ENCODE peak calls at places on chromosomes 6 and 20, in ten cellular contexts. One of them, this sample, is unnamed.

GRCh38 chr6:133340557-133340956 is 99.4 kb downstream of the EYA4 start:
- DNase-seq in fibroblast of lung: peak; percentile 72
- DNase-seq in ascending aorta: no peak
- DNase-seq in CD8-positive, alpha-beta T cell: no peak
- DNase-seq in hepatocyte: no peak
- DNase-seq in dorsolateral prefrontal cortex: no peak
- DNase-seq in transverse colon: no peak
- DNase-seq in heart left ventricle: no peak
- DNase-seq in K562: no peak
- DNase-seq in tibial nerve: no peak
- DNase-seq in this sample: peak; percentile 58

GRCh38 chr6:154345811-154346210 is 10.8 kb downstream of the IPCEF1 start:
- DNase-seq in fibroblast of lung: no peak
- DNase-seq in ascending aorta: no peak
- DNase-seq in CD8-positive, alpha-beta T cell: no peak
- DNase-seq in hepatocyte: no peak
- DNase-seq in dorsolateral prefrontal cortex: no peak
- DNase-seq in transverse colon: no peak
- DNase-seq in heart left ventricle: no peak
- DNase-seq in K562: no peak
- DNase-seq in tibial nerve: no peak
- DNase-seq in this sample: no peak

GRCh38 chr6:78538002-78538401 is 329.3 kb upstream of the IRAK1BP1 start:
- DNase-seq in fibroblast of lung: peak; percentile 55
- DNase-seq in ascending aorta: no peak
- DNase-seq in CD8-positive, alpha-beta T cell: no peak
- DNase-seq in hepatocyte: no peak
- DNase-seq in dorsolateral prefrontal cortex: no peak
- DNase-seq in transverse colon: no peak
- DNase-seq in heart left ventricle: no peak
- DNase-seq in K562: no peak
- DNase-seq in tibial nerve: no peak
- DNase-seq in this sample: peak; percentile 57

GRCh38 chr6:84103029-84103428 is 69.5 kb downstream of the MRAP2 start:
- DNase-seq in fibroblast of lung: peak; percentile 24
- DNase-seq in ascending aorta: no peak
- DNase-seq in CD8-positive, alpha-beta T cell: no peak
- DNase-seq in hepatocyte: no peak
- DNase-seq in dorsolateral prefrontal cortex: no peak
- DNase-seq in transverse colon: no peak
- DNase-seq in heart left ventricle: no peak
- DNase-seq in K562: no peak
- DNase-seq in tibial nerve: no peak
- DNase-seq in this sample: no peak

GRCh38 chr6:32244270-32244669 is 20.4 kb upstream of the NOTCH4 start:
- DNase-seq in fibroblast of lung: no peak
- DNase-seq in ascending aorta: no peak
- DNase-seq in CD8-positive, alpha-beta T cell: no peak
- DNase-seq in hepatocyte: no peak
- DNase-seq in dorsolateral prefrontal cortex: no peak
- DNase-seq in transverse colon: peak; percentile 19
- DNase-seq in heart left ventricle: no peak
- DNase-seq in K562: no peak
- DNase-seq in tibial nerve: peak; percentile 36
- DNase-seq in this sample: no peak

GRCh38 chr6:144319193-144319592 is 34.1 kb downstream of the UTRN start:
- DNase-seq in fibroblast of lung: no peak
- DNase-seq in ascending aorta: no peak
- DNase-seq in CD8-positive, alpha-beta T cell: no peak
- DNase-seq in hepatocyte: no peak
- DNase-seq in dorsolateral prefrontal cortex: no peak
- DNase-seq in transverse colon: no peak
- DNase-seq in heart left ventricle: no peak
- DNase-seq in K562: no peak
- DNase-seq in tibial nerve: no peak
- DNase-seq in this sample: no peak

GRCh38 chr6:129494586-129494985 is 215.4 kb downstream of the ARHGAP18 start:
- DNase-seq in fibroblast of lung: no peak
- DNase-seq in ascending aorta: no peak
- DNase-seq in CD8-positive, alpha-beta T cell: no peak
- DNase-seq in hepatocyte: no peak
- DNase-seq in dorsolateral prefrontal cortex: no peak
- DNase-seq in transverse colon: no peak
- DNase-seq in heart left ventricle: no peak
- DNase-seq in K562: no peak
- DNase-seq in tibial nerve: no peak
- DNase-seq in this sample: no peak

GRCh38 chr6:84588697-84589080 is 175.7 kb downstream of the TBX18 start:
- DNase-seq in fibroblast of lung: no peak
- DNase-seq in ascending aorta: no peak
- DNase-seq in CD8-positive, alpha-beta T cell: no peak
- DNase-seq in hepatocyte: no peak
- DNase-seq in dorsolateral prefrontal cortex: no peak
- DNase-seq in transverse colon: no peak
- DNase-seq in heart left ventricle: no peak
- DNase-seq in K562: no peak
- DNase-seq in tibial nerve: no peak
- DNase-seq in this sample: no peak

GRCh38 chr6:40387127-40387870 is 199.9 kb downstream of the LRFN2 start:
- DNase-seq in fibroblast of lung: no peak
- DNase-seq in ascending aorta: no peak
- DNase-seq in CD8-positive, alpha-beta T cell: no peak
- DNase-seq in hepatocyte: no peak
- DNase-seq in dorsolateral prefrontal cortex: no peak
- DNase-seq in transverse colon: no peak
- DNase-seq in heart left ventricle: no peak
- DNase-seq in K562: no peak
- DNase-seq in tibial nerve: no peak
- DNase-seq in this sample: no peak

GRCh38 chr6:70315096-70315751 is 12.3 kb upstream of the COL9A1 start:
- DNase-seq in fibroblast of lung: no peak
- DNase-seq in ascending aorta: no peak
- DNase-seq in CD8-positive, alpha-beta T cell: no peak
- DNase-seq in hepatocyte: no peak
- DNase-seq in dorsolateral prefrontal cortex: no peak
- DNase-seq in transverse colon: no peak
- DNase-seq in heart left ventricle: no peak
- DNase-seq in K562: no peak
- DNase-seq in tibial nerve: no peak
- DNase-seq in this sample: no peak

GRCh38 chr6:14630136-14630535 is 512.6 kb downstream of the CD83 start:
- DNase-seq in fibroblast of lung: no peak
- DNase-seq in ascending aorta: no peak
- DNase-seq in CD8-positive, alpha-beta T cell: no peak
- DNase-seq in hepatocyte: no peak
- DNase-seq in dorsolateral prefrontal cortex: no peak
- DNase-seq in transverse colon: no peak
- DNase-seq in heart left ventricle: no peak
- DNase-seq in K562: no peak
- DNase-seq in tibial nerve: no peak
- DNase-seq in this sample: no peak

GRCh38 chr20:32527052-32527446 is 58.1 kb downstream of the NOL4L start:
- DNase-seq in fibroblast of lung: no peak
- DNase-seq in ascending aorta: no peak
- DNase-seq in CD8-positive, alpha-beta T cell: no peak
- DNase-seq in hepatocyte: no peak
- DNase-seq in dorsolateral prefrontal cortex: no peak
- DNase-seq in transverse colon: no peak
- DNase-seq in heart left ventricle: no peak
- DNase-seq in K562: no peak
- DNase-seq in tibial nerve: no peak
- DNase-seq in this sample: no peak

GRCh38 chr20:45402946-45403345 is 5.1 kb upstream of the DBNDD2 start:
- DNase-seq in fibroblast of lung: no peak
- DNase-seq in ascending aorta: no peak
- DNase-seq in CD8-positive, alpha-beta T cell: no peak
- DNase-seq in hepatocyte: no peak
- DNase-seq in dorsolateral prefrontal cortex: no peak
- DNase-seq in transverse colon: no peak
- DNase-seq in heart left ventricle: no peak
- DNase-seq in K562: no peak
- DNase-seq in tibial nerve: no peak
- DNase-seq in this sample: peak; percentile 28

DNA sequence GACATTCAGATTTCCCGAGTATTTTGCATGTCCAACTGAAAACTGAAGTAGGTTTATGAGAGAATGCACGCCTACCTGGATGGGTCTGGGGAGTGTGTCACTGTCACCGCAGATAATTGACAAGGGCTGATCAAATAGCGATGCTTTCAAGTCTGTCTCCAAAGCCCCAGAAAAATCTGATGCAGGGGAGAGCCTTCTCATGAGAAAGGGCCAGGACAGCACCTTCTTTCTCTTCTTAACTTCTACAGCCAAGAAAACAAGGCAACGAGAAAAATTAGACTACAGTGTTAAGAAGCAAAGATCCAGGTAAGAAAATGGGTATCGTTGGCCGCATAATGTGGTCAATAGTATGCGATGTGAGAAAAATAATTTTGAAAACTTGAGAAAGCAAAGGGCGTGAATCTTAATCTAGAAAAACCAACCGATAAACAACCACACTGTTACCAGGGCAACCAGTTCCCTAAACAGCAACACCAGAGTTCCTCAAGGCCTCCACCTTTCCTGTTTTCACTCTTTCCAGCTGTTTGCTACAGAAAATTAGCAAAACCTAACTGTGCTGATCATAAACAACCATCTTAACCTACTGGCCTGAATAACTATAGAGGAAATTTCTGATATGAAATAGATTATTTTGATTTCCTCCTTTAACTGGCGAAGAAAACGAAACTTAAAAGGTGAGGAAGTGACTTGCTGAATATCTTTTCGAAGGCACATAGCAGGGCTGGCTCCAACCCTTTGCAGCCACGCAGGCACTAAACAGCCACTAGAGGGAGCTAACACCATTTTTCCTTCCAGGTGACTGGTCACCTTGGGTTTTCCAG is 2.6 kb downstream of the TAGAP start:
- DNase-seq in fibroblast of lung: peak; percentile 44
- DNase-seq in ascending aorta: no peak
- DNase-seq in CD8-positive, alpha-beta T cell: peak; percentile 61
- DNase-seq in hepatocyte: peak; percentile 91
- DNase-seq in dorsolateral prefrontal cortex: no peak
- DNase-seq in transverse colon: peak; percentile 79
- DNase-seq in heart left ventricle: peak; percentile 50
- DNase-seq in K562: peak; percentile 86
- DNase-seq in tibial nerve: no peak
- DNase-seq in this sample: peak; percentile 84
- H3K4me3 ChIP-seq in fibroblast of lung: no peak overlapping the region
- H3K4me3 ChIP-seq in ascending aorta: no peak overlapping the region
- H3K4me3 ChIP-seq in CD8-positive, alpha-beta T cell: peak overlapping the region; percentile 63
- H3K4me3 ChIP-seq in hepatocyte: no peak overlapping the region
- H3K4me3 ChIP-seq in dorsolateral prefrontal cortex: peak overlapping the region; percentile 40
- H3K4me3 ChIP-seq in transverse colon: no peak overlapping the region
- H3K4me3 ChIP-seq in heart left ventricle: no peak overlapping the region
- H3K4me3 ChIP-seq in K562: no peak overlapping the region
- H3K4me3 ChIP-seq in tibial nerve: no peak overlapping the region
- H3K4me3 ChIP-seq in this sample: peak overlapping the region; percentile 22

GRCh38 chr20:1888796-1889463 is 6.3 kb upstream of the SIRPA start:
- DNase-seq in fibroblast of lung: no peak
- DNase-seq in ascending aorta: no peak
- DNase-seq in CD8-positive, alpha-beta T cell: no peak
- DNase-seq in hepatocyte: peak; percentile 45
- DNase-seq in dorsolateral prefrontal cortex: no peak
- DNase-seq in transverse colon: no peak
- DNase-seq in heart left ventricle: no peak
- DNase-seq in K562: no peak
- DNase-seq in tibial nerve: no peak
- DNase-seq in this sample: no peak
- H3K27ac ChIP-seq in fibroblast of lung: no peak overlapping the region
- H3K27ac ChIP-seq in ascending aorta: no peak overlapping the region
- H3K27ac ChIP-seq in CD8-positive, alpha-beta T cell: no peak overlapping the region
- H3K27ac ChIP-seq in hepatocyte: no peak overlapping the region
- H3K27ac ChIP-seq in dorsolateral prefrontal cortex: no peak overlapping the region
- H3K27ac ChIP-seq in transverse colon: no peak overlapping the region
- H3K27ac ChIP-seq in heart left ventricle: no peak overlapping the region
- H3K27ac ChIP-seq in K562: no peak overlapping the region
- H3K27ac ChIP-seq in tibial nerve: no peak overlapping the region
- H3K27ac ChIP-seq in this sample: no peak overlapping the region

GRCh38 chr20:33811763-33812672 is 870 bp downstream of the CHMP4B start:
- DNase-seq in fibroblast of lung: peak; percentile 81
- DNase-seq in ascending aorta: peak; percentile 53
- DNase-seq in CD8-positive, alpha-beta T cell: no peak
- DNase-seq in hepatocyte: peak; percentile 86
- DNase-seq in dorsolateral prefrontal cortex: no peak
- DNase-seq in transverse colon: peak; percentile 67
- DNase-seq in heart left ventricle: peak; percentile 51
- DNase-seq in K562: peak; percentile 44
- DNase-seq in tibial nerve: peak; percentile 42
- DNase-seq in this sample: peak; percentile 66
- TF ChIP-seq CTCF in fibroblast of lung: no peak
- TF ChIP-seq CTCF in ascending aorta: no peak
- TF ChIP-seq CTCF in CD8-positive, alpha-beta T cell: no peak
- TF ChIP-seq CTCF in hepatocyte: no peak
- TF ChIP-seq CTCF in dorsolateral prefrontal cortex: no peak
- TF ChIP-seq CTCF in transverse colon: no peak
- TF ChIP-seq CTCF in heart left ventricle: no peak
- TF ChIP-seq CTCF in K562: no peak
- TF ChIP-seq CTCF in tibial nerve: no peak
- TF ChIP-seq CTCF in this sample: no peak

GRCh38 chr6:28323813-28324424 is 12.0 kb downstream of the ZSCAN31 start:
- DNase-seq in fibroblast of lung: no peak
- DNase-seq in ascending aorta: no peak
- DNase-seq in CD8-positive, alpha-beta T cell: no peak
- DNase-seq in hepatocyte: no peak
- DNase-seq in dorsolateral prefrontal cortex: no peak
- DNase-seq in transverse colon: no peak
- DNase-seq in heart left ventricle: no peak
- DNase-seq in K562: no peak
- DNase-seq in tibial nerve: no peak
- DNase-seq in this sample: no peak

GRCh38 chr6:28330033-28330432 is 5.9 kb downstream of the ZSCAN31 start:
- DNase-seq in fibroblast of lung: no peak
- DNase-seq in ascending aorta: no peak
- DNase-seq in CD8-positive, alpha-beta T cell: no peak
- DNase-seq in hepatocyte: no peak
- DNase-seq in dorsolateral prefrontal cortex: no peak
- DNase-seq in transverse colon: no peak
- DNase-seq in heart left ventricle: no peak
- DNase-seq in K562: no peak
- DNase-seq in tibial nerve: no peak
- DNase-seq in this sample: no peak

GRCh38 chr6:28322661-28323060 is 13.3 kb downstream of the ZSCAN31 start:
- DNase-seq in fibroblast of lung: no peak
- DNase-seq in ascending aorta: no peak
- DNase-seq in CD8-positive, alpha-beta T cell: no peak
- DNase-seq in hepatocyte: no peak
- DNase-seq in dorsolateral prefrontal cortex: no peak
- DNase-seq in transverse colon: no peak
- DNase-seq in heart left ventricle: no peak
- DNase-seq in K562: no peak
- DNase-seq in tibial nerve: no peak
- DNase-seq in this sample: no peak

DNA sequence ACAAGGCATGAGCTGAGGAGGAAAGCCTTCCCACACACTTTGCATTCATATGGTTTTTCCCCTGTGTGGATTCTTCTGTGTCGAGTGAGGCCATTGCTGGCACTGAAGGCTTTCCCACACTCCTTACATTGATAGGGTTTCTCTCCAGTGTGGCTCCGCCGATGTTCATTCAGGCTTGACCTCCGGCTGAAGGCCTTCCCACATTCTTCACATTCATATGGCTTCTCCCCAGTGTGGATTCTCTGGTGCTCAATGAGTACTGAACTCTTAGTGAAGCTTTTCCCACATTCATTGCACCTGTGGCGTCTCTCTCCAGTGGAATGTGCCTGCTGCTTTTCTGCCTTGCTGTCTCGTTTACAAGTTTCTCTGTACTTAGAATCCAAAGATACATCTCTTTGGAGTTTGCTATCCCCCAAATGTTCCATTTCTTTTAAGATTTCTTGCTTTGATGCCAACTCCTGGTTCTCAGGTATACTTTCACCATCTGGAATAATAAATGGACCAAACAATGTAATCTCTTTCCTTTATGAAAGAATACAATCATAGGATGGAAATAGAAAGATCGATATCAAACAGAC is 9.5 kb downstream of the ZSCAN31 start:
- DNase-seq in fibroblast of lung: no peak
- DNase-seq in ascending aorta: no peak
- DNase-seq in CD8-positive, alpha-beta T cell: no peak
- DNase-seq in hepatocyte: no peak
- DNase-seq in dorsolateral prefrontal cortex: no peak
- DNase-seq in transverse colon: no peak
- DNase-seq in heart left ventricle: no peak
- DNase-seq in K562: no peak
- DNase-seq in tibial nerve: no peak
- DNase-seq in this sample: no peak
- H3K4me3 ChIP-seq in fibroblast of lung: no peak overlapping the region
- H3K4me3 ChIP-seq in ascending aorta: no peak overlapping the region
- H3K4me3 ChIP-seq in CD8-positive, alpha-beta T cell: no peak overlapping the region
- H3K4me3 ChIP-seq in hepatocyte: no peak overlapping the region
- H3K4me3 ChIP-seq in dorsolateral prefrontal cortex: no peak overlapping the region
- H3K4me3 ChIP-seq in transverse colon: no peak overlapping the region
- H3K4me3 ChIP-seq in heart left ventricle: no peak overlapping the region
- H3K4me3 ChIP-seq in K562: no peak overlapping the region
- H3K4me3 ChIP-seq in tibial nerve: no peak overlapping the region
- H3K4me3 ChIP-seq in this sample: no peak overlapping the region

This sample was measured in PC-3.